ENCODE peak calls at places on chromosomes 13 and 19, in ten cellular contexts. L, P, I, J, Q, V, T, W, B and K are unnamed samples.

GRCh38 chr13:43389573-43389972 is 366.2 kb downstream of the DNAJC15 start:
- DNase-seq in L (no peak), P (no peak), I (no peak), J (no peak), Q (no peak), V (no peak), T (no peak), W (no peak), B (no peak), K (peak; percentile 53)

GRCh38 chr13:44523176-44524017 is 52.7 kb downstream of the TSC22D1 start:
- DNase-seq in L (peak; percentile 80), P (no peak), I (no peak), J (no peak), Q (no peak), V (no peak), T (no peak), W (no peak), B (peak; percentile 18), K (peak; percentile 71)

GRCh38 chr19:35279985-35280821 is 2.1 kb upstream of the HAMP start:
- DNase-seq in L (no peak), P (no peak), I (no peak), J (no peak), Q (no peak), V (no peak), T (peak; percentile 66), W (no peak), B (no peak), K (no peak)

GRCh38 chr13:40101708-40102359 is 446.4 kb downstream of the COG6 start:
- DNase-seq in L (no peak), P (no peak), I (no peak), J (no peak), Q (no peak), V (no peak), T (peak; percentile 34), W (no peak), B (no peak), K (no peak)

GRCh38 chr13:35764359-35765015 is 288.0 kb upstream of the MAB21L1 start:
- DNase-seq in L (no peak), P (no peak), I (no peak), J (no peak), Q (no peak), V (no peak), T (no peak), W (no peak), B (no peak), K (no peak)

GRCh38 chr13:95498886-95499285 is 53.6 kb upstream of the CLDN10 start:
- DNase-seq in L (no peak), P (no peak), I (no peak), J (no peak), Q (no peak), V (no peak), T (no peak), W (no peak), B (no peak), K (no peak)

GRCh38 chr19:58274771-58275199 is 4.0 kb upstream of the ZNF8 start:
- DNase-seq in L (no peak), P (no peak), I (no peak), J (no peak), Q (no peak), V (no peak), T (no peak), W (no peak), B (no peak), K (peak; percentile 73)

GRCh38 chr19:15113245-15114152 is 6.3 kb downstream of the SYDE1 start:
- DNase-seq in L (no peak), P (no peak), I (no peak), J (no peak), Q (no peak), V (no peak), T (no peak), W (peak; percentile 38), B (no peak), K (no peak)

GRCh38 chr19:7900401-7900870 is 3.2 kb upstream of the MAP2K7 start:
- DNase-seq in L (no peak), P (no peak), I (no peak), J (no peak), Q (no peak), V (no peak), T (no peak), W (no peak), B (no peak), K (no peak)

GRCh38 chr13:98390086-98390697 is 186.7 kb downstream of the STK24 start:
- DNase-seq in L (no peak), P (no peak), I (no peak), J (no peak), Q (no peak), V (no peak), T (no peak), W (no peak), B (no peak), K (peak; percentile 28)

GRCh38 chr13:69903081-69903480 is 204.5 kb upstream of the ATXN8OS start:
- DNase-seq in L (peak; percentile 9), P (no peak), I (no peak), J (no peak), Q (no peak), V (no peak), T (no peak), W (no peak), B (no peak), K (no peak)

GRCh38 chr19:49297403-49297802 is 27.6 kb downstream of the SLC6A16 start:
- DNase-seq in L (no peak), P (peak; percentile 22), I (no peak), J (no peak), Q (no peak), V (no peak), T (no peak), W (no peak), B (no peak), K (peak; percentile 77)

GRCh38 chr13:43390582-43390981 is 367.2 kb downstream of the DNAJC15 start:
- DNase-seq in L (no peak), P (no peak), I (no peak), J (no peak), Q (no peak), V (no peak), T (no peak), W (no peak), B (no peak), K (no peak)

GRCh38 chr13:111420113-111420876 is 99.9 kb downstream of the TEX29 start:
- DNase-seq in L (no peak), P (no peak), I (no peak), J (no peak), Q (no peak), V (no peak), T (no peak), W (no peak), B (no peak), K (no peak)

GRCh38 chr13:99256709-99257108 is 1.5 kb downstream of the GPR18 start:
- DNase-seq in L (no peak), P (no peak), I (no peak), J (no peak), Q (no peak), V (no peak), T (no peak), W (no peak), B (no peak), K (peak; percentile 50)

GRCh38 chr19:47691090-47691489 is 22.1 kb upstream of the EHD2 start:
- DNase-seq in L (no peak), P (no peak), I (no peak), J (no peak), Q (no peak), V (no peak), T (no peak), W (no peak), B (no peak), K (no peak)

GRCh38 chr13:27455331-27455855 is 5.0 kb upstream of the MTIF3 start:
- DNase-seq in L (no peak), P (no peak), I (no peak), J (no peak), Q (no peak), V (no peak), T (no peak), W (peak; percentile 30), B (no peak), K (peak; percentile 22)

GRCh38 chr13:48144413-48145035 is 49.6 kb upstream of the MED4 start:
- DNase-seq in L (no peak), P (no peak), I (peak; percentile 52), J (no peak), Q (no peak), V (no peak), T (no peak), W (no peak), B (no peak), K (peak; percentile 57)

GRCh38 chr13:43156916-43157315 is 133.5 kb downstream of the DNAJC15 start:
- DNase-seq in L (no peak), P (no peak), I (no peak), J (no peak), Q (no peak), V (no peak), T (no peak), W (no peak), B (no peak), K (no peak)

GRCh38 chr19:55082023-55082851 is 6.6 kb downstream of the EPS8L1 start:
- DNase-seq in L (no peak), P (no peak), I (peak; percentile 51), J (peak; percentile 44), Q (no peak), V (no peak), T (peak; percentile 56), W (peak; percentile 92), B (no peak), K (peak; percentile 49)

GRCh38 chr19:38728752-38729541 is 15.3 kb downstream of the CAPN12 start:
- DNase-seq in L (no peak), P (no peak), I (peak; percentile 34), J (no peak), Q (no peak), V (peak; percentile 27), T (no peak), W (no peak), B (no peak), K (no peak)

GRCh38 chr19:8307400-8307964 is 676 bp downstream of the CD320 start:
- DNase-seq in L (no peak), P (no peak), I (no peak), J (no peak), Q (no peak), V (no peak), T (no peak), W (peak; percentile 21), B (no peak), K (no peak)

GRCh38 chr13:41547253-41548000 is 90.1 kb downstream of the RGCC start:
- DNase-seq in L (no peak), P (no peak), I (peak; percentile 76), J (no peak), Q (no peak), V (peak; percentile 66), T (no peak), W (no peak), B (peak; percentile 64), K (peak; percentile 39)

GRCh38 chr13:24396821-24397220 is 87.4 kb downstream of the C1QTNF9 start:
- DNase-seq in L (no peak), P (no peak), I (no peak), J (no peak), Q (no peak), V (no peak), T (no peak), W (no peak), B (no peak), K (no peak)

GRCh38 chr13:97196340-97196739 is 25.8 kb upstream of the MBNL2 start:
- DNase-seq in L (no peak), P (no peak), I (no peak), J (no peak), Q (no peak), V (no peak), T (no peak), W (no peak), B (no peak), K (no peak)

GRCh38 chr19:27776020-27776419 is 1436.9 kb downstream of the UQCRFS1 start:
- DNase-seq in L (no peak), P (no peak), I (no peak), J (no peak), Q (no peak), V (no peak), T (peak; percentile 19), W (no peak), B (no peak), K (peak; percentile 23)

GRCh38 chr19:1266818-1267440 is 2.2 kb upstream of the CIRBP start:
- DNase-seq in L (no peak), P (no peak), I (peak; percentile 90), J (peak; percentile 64), Q (no peak), V (peak; percentile 83), T (no peak), W (peak; percentile 79), B (no peak), K (no peak)

GRCh38 chr13:65461590-65461989 is 1768.5 kb downstream of the PCDH9 start:
- DNase-seq in L (no peak), P (peak; percentile 30), I (no peak), J (no peak), Q (no peak), V (no peak), T (no peak), W (no peak), B (peak; percentile 52), K (peak; percentile 6)